ENCODE peak calls at places on chromosome 11, in four cellular contexts. W is CD4-positive, alpha-beta T cell; Q is WERI-Rb-1; Y is left ventricle myocardium inferior. E is an unnamed sample.

GRCh38 chr11:69642549-69642912 is 1.6 kb downstream of the CCND1 start:
- DNase-seq in W (peak), Q (no peak), Y (peak), E (no peak)

GRCh38 chr11:65856689-65857499 is 1.1 kb downstream of the CFL1 start:
- DNase-seq in W (peak), Q (peak), Y (peak), E (peak)

GRCh38 chr11:60924906-60925684 is 835 bp downstream of the TMEM132A start:
- DNase-seq in W (no peak), Q (no peak), Y (no peak), E (no peak)

GRCh38 chr11:116111546-116111945 is 607.3 kb upstream of the CADM1 start:
- DNase-seq in W (no peak), Q (no peak), Y (no peak), E (no peak)

GRCh38 chr11:35590412-35590811 is 27.8 kb upstream of the FJX1 start:
- DNase-seq in W (no peak), Q (no peak), Y (no peak), E (no peak)

GRCh38 chr11:9697766-9698165 is 33.9 kb downstream of the SWAP70 start:
- DNase-seq in W (no peak), Q (no peak), Y (no peak), E (no peak)

GRCh38 chr11:59183768-59184167 is 11.8 kb downstream of the DTX4 start:
- DNase-seq in W (no peak), Q (no peak), Y (no peak), E (no peak)

GRCh38 chr11:32893091-32893946 is 708 bp downstream of the QSER1 start:
- DNase-seq in W (peak), Q (peak), Y (peak), E (peak)

GRCh38 chr11:46277623-46278386 is at the start of gene CREB3L1:
- DNase-seq in W (no peak), Q (no peak), Y (peak), E (no peak)

GRCh38 chr11:126345759-126346585 is 9.5 kb upstream of the ST3GAL4 start:
- DNase-seq in W (no peak), Q (peak), Y (no peak), E (peak)

GRCh38 chr11:2885676-2886081 is at the start of gene CDKN1C:
- DNase-seq in W (peak), Q (peak), Y (peak), E (peak)

GRCh38 chr11:78325274-78325781 is 92.3 kb downstream of the GAB2 start:
- DNase-seq in W (no peak), Q (no peak), Y (no peak), E (no peak)

DNA sequence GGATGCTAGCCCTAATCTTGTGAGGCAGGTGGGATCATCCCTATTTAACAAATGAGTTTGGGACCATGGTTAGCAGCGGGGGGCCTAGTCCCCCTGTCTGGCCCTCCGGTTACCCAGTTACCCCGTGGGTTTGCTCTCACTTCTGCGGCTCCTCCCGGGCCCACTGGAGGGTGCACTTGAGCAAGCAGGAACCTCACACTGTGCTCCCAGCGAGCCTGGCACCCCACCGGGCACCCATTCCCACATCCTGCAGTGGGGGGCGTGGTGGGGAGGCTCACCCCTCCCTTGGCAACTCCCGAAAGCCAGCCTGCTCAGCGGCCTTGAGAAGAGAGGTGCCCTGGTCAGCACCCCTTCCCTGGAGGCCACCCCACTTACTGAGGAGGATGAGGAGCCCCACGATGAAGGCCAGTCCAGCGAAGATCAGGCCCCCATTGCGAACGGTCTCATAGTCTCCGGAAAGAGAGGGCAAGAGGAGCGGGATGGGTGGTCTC is 2.5 kb downstream of the FXYD2 start:
- DNase-seq in W (no peak), Q (peak), Y (no peak), E (peak)
- TF ChIP-seq CTCF in W (peak), Q (peak), Y (peak), E (peak)

GRCh38 chr11:27710536-27710935 is 10.3 kb upstream of the BDNF start:
- DNase-seq in W (no peak), Q (no peak), Y (no peak), E (no peak)

GRCh38 chr11:27700351-27701261 is at the start of gene BDNF:
- DNase-seq in W (no peak), Q (peak), Y (no peak), E (peak)

GRCh38 chr11:27703453-27703852 is 3.2 kb upstream of the BDNF start:
- DNase-seq in W (no peak), Q (no peak), Y (no peak), E (no peak)

GRCh38 chr11:27701262-27702105 is 1.2 kb upstream of the BDNF start:
- DNase-seq in W (no peak), Q (peak), Y (peak), E (peak)

DNA sequence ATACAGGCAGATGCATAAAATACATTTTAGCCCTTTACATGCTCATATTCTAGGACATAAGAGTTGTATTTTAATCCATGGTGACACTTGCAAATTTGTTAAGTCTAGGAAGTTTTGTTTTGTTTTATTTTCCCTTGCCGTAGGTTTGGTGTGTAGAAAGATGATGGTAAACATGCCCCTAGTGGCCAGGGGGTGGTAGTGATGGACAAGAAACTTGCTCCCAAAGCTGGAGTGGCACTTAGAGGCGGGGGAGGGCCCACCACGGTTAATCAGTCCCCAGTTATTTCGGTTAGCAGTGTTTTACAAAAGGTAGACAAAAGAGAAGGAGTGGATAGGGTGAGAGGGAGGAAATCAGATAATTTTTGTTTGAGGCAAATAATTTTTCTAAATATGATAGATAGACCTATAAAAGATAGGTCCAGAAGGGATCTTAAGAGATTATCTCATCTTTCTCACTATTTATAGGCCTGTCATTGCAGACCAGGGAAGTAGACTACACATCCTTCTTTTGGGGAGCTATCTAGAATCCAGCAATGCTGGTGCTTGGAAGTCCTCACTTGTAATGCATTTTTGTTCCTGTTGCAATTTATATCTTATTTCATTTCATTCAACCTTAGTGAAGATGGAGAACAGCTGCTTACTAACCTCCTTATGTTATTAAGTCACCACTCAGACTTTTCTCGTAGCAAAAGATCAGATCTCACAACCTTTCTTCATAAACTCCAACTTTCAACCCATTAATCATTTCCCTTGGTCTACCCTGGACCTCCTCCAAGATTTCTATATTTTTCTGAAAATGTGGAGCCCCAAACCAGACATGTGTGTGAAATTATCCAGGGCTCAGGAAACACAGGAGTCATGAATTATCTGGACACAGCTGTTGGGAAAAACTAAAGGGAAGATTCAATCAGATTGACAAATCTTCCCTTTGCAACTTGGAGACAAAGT is 5.9 kb upstream of the BDNF start:
- DNase-seq in W (no peak), Q (peak), Y (no peak), E (peak)
- TF ChIP-seq CTCF in W (no peak), Q (peak), Y (peak), E (peak)

GRCh38 chr11:95853138-95853537 is 62.8 kb downstream of the CEP57 start:
- DNase-seq in W (no peak), Q (no peak), Y (no peak), E (no peak)

GRCh38 chr11:95845168-95845567 is 54.9 kb downstream of the CEP57 start:
- DNase-seq in W (no peak), Q (no peak), Y (no peak), E (no peak)

GRCh38 chr11:95850137-95850536 is 59.8 kb downstream of the CEP57 start:
- DNase-seq in W (no peak), Q (no peak), Y (no peak), E (no peak)

GRCh38 chr11:95853862-95854261 is 63.6 kb downstream of the CEP57 start:
- DNase-seq in W (no peak), Q (no peak), Y (no peak), E (no peak)

DNA sequence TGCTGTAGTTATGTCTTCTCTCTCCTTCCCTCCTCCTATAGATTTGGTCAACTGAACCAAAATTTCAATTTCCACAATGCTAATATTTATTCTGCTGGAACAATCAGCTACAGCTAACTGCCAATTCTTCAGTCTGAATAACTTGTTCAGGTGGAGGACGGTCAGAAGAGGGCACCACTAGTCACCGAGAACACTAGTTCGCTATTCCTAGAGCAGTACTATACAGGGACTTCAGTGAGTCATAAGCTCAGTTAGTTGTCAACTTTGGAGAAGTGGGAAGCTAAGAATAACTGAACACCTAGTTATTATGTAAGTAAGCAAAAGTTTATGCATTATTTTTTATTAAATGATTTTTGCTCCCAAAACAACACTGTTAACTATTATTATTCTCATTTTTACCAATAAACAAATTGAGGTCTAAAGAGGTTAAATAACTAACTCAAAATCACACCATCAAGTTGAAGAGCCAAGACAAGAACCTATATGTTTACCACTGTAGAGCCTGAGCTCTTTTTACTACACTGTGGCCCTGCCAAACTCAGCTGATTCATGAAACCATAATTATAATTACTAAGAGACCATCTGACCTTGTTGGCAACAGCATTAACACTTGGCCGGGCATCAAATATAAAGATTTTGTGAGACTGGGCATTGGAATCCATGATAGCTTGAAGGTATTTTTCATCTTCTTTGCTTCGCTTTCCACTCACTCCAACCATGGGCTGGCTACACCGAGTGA is 59.0 kb downstream of the CEP57 start:
- DNase-seq in W (peak), Q (peak), Y (peak), E (peak)
- TF ChIP-seq CTCF in W (peak), Q (peak), Y (peak), E (no peak)

DNA sequence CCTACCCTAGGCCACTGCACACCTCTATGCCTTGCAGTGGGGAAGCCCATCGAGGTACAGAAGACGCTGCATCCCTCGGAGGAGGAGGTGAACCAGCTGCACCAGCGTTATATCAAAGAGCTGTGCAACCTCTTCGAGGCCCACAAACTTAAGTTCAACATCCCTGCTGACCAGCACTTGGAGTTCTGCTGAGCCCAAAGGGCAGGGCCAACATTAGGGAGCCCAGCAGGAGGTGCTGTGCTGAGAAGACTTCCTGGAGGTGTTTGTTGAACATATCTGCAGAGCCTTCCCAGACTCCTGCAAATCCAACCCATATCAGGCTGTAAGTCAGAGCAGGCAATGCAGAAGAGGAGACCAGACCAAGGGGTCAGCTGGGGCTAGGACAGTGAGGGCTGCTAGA is 13.5 kb downstream of the MOGAT2 start:
- DNase-seq in W (no peak), Q (no peak), Y (no peak), E (no peak)
- TF ChIP-seq CTCF in W (no peak), Q (peak), Y (no peak), E (no peak)

E was measured in Calu3.